ENCODE peak calls at places on chromosomes 3 and 15, in seven cellular contexts. W is T-helper 9 cell; Q is MV-4-11; P is AG08395; K is mesothelial cell of epicardium; L is activated T-helper 1 cell treated with Interleukin-2 at 50 U/mL for 16 hours; N is activated CD4-positive, alpha-beta T cell treated with anti-CD3 and anti-CD28 coated beads, Interleukin-2, amount 10 ng/mL, durations not matched to agents 7 days and 5 days. B is an unnamed sample.

GRCh38 chr3:127220497-127220896 is 27.6 kb downstream of the PRR23E start:
- DNase-seq in W (no peak), L (no peak), K (no peak), N (no peak), P (no peak), Q (no peak), B (no peak)

GRCh38 chr3:8239718-8240698 is 261.6 kb upstream of the LMCD1 start:
- DNase-seq in Q (peak), P (peak), L (no peak), W (peak), K (peak), N (peak), B (peak)

GRCh38 chr3:56800373-56801150 is 1.2 kb downstream of the ARHGEF3 start:
- DNase-seq in L (peak), K (no peak), P (no peak), W (peak), N (peak), Q (peak), B (peak)

GRCh38 chr3:57224856-57225255 is 2.7 kb upstream of the APPL1 start:
- DNase-seq in L (no peak), Q (no peak), K (no peak), P (no peak), N (no peak), W (no peak), B (no peak)

GRCh38 chr15:73582961-73583360 is 50.2 kb downstream of the NPTN start:
- DNase-seq in N (no peak), P (no peak), K (no peak), W (no peak), Q (peak), L (no peak), B (no peak)

GRCh38 chr15:63466378-63467192 is 37.8 kb upstream of the USP3 start:
- DNase-seq in L (peak), P (peak), K (no peak), N (peak), Q (peak), W (peak), B (peak)

GRCh38 chr15:66089049-66089448 is 164.5 kb downstream of the MEGF11 start:
- DNase-seq in K (no peak), Q (no peak), L (no peak), P (no peak), W (no peak), N (no peak), B (no peak)

GRCh38 chr15:56918907-56919707 is 663 bp downstream of the TCF12 start:
- DNase-seq in N (peak), Q (peak), P (peak), W (peak), K (peak), L (peak), B (peak)

GRCh38 chr3:138694287-138695007 is 85.9 kb downstream of the FAIM start:
- DNase-seq in N (no peak), P (peak), L (no peak), Q (peak), K (no peak), W (no peak), B (no peak)

GRCh38 chr3:85360742-85361387 is 402.1 kb downstream of the CADM2 start:
- DNase-seq in L (no peak), K (peak), Q (no peak), N (peak), P (no peak), W (no peak), B (no peak)

GRCh38 chr15:31344824-31345605 is 18.4 kb downstream of the KLF13 start:
- DNase-seq in K (no peak), P (peak), L (no peak), W (no peak), Q (no peak), N (no peak), B (no peak)

GRCh38 chr15:29208352-29208751 is 61.3 kb downstream of the NSMCE3 start:
- DNase-seq in K (no peak), N (no peak), L (no peak), Q (peak), P (no peak), W (no peak), B (no peak)

B was measured in CD4-positive, alpha-beta memory T cell.